ENCODE peak calls at places on chromosome 3, in seven cellular contexts. G is activated T-helper 1 cell treated with anti-CD3 and anti-CD28 coated beads, Interleukin-2, amount 50 U/mL, for 16 hours; K is Panc1; A is GM19239; D is NAMALWA; J is T-helper 9 cell; Z is mesendoderm. B is an unnamed sample.

GRCh38 chr3:150469931-150470740 is 62.0 kb downstream of the TSC22D2 start:
- DNase-seq in K (peak), J (no peak), A (no peak), G (no peak), Z (no peak), D (no peak), B (no peak)

GRCh38 chr3:185328324-185329004 is 34.5 kb upstream of the MAP3K13 start:
- DNase-seq in K (no peak), Z (no peak), G (no peak), J (no peak), A (no peak), D (no peak), B (no peak)

GRCh38 chr3:65732060-65732933 is 306.4 kb downstream of the MAGI1 start:
- DNase-seq in A (peak), Z (peak), G (no peak), D (peak), K (peak), J (no peak), B (peak)

GRCh38 chr3:14513566-14514322 is 26.4 kb downstream of the GRIP2 start:
- DNase-seq in D (no peak), J (no peak), K (no peak), Z (no peak), G (no peak), A (no peak), B (no peak)

GRCh38 chr3:52225452-52226228 is at the start of gene TLR9:
- DNase-seq in J (no peak), K (no peak), Z (no peak), G (no peak), A (peak), D (peak), B (no peak)

GRCh38 chr3:178352300-178353021 is 183.8 kb upstream of the KCNMB2 start:
- DNase-seq in J (no peak), K (peak), A (no peak), G (no peak), Z (peak), D (no peak), B (no peak)

GRCh38 chr3:169022457-169022856 is 641.1 kb downstream of the MECOM start:
- DNase-seq in Z (no peak), A (no peak), J (no peak), G (no peak), K (no peak), D (no peak), B (no peak)

GRCh38 chr3:143239026-143239425 is 119.5 kb downstream of the CHST2 start:
- DNase-seq in J (no peak), Z (no peak), A (no peak), K (no peak), G (no peak), D (no peak), B (no peak)

GRCh38 chr3:16071246-16071645 is 103.2 kb upstream of the GALNT15 start:
- DNase-seq in Z (no peak), K (no peak), A (no peak), J (no peak), D (no peak), G (no peak), B (no peak)

GRCh38 chr3:134369231-134369741 is 5.0 kb downstream of the AMOTL2 start:
- DNase-seq in Z (peak), A (no peak), D (no peak), G (no peak), K (no peak), J (no peak), B (no peak)

GRCh38 chr3:9704343-9705322 is 1.0 kb downstream of the CPNE9 start:
- DNase-seq in Z (peak), D (no peak), G (no peak), K (no peak), J (no peak), A (no peak), B (no peak)

GRCh38 chr3:197970588-197970987 is 10.6 kb downstream of the LMLN start:
- DNase-seq in K (no peak), J (no peak), G (no peak), D (no peak), Z (no peak), A (no peak), B (no peak)

GRCh38 chr3:160667452-160667851 is 9.5 kb upstream of the ARL14 start:
- DNase-seq in D (no peak), K (no peak), G (no peak), A (no peak), Z (peak), J (no peak), B (no peak)

GRCh38 chr3:146783446-146783845 is 178.3 kb upstream of the PLSCR5 start:
- DNase-seq in D (no peak), A (no peak), J (no peak), G (no peak), Z (no peak), K (no peak), B (no peak)

GRCh38 chr3:72272356-72272755 is 487.4 kb upstream of the PROK2 start:
- DNase-seq in K (no peak), Z (no peak), D (no peak), G (no peak), A (no peak), J (no peak), B (no peak)

GRCh38 chr3:132285620-132285945 is 31.6 kb upstream of the ACP3 start:
- DNase-seq in D (no peak), A (no peak), G (no peak), K (no peak), J (no peak), Z (peak), B (no peak)

GRCh38 chr3:108125550-108126071 is 34.8 kb upstream of the CD47 start:
- DNase-seq in D (peak), G (peak), Z (no peak), A (no peak), K (no peak), J (peak), B (no peak)

GRCh38 chr3:9647450-9647849 is 1.9 kb upstream of the MTMR14 start:
- DNase-seq in Z (no peak), A (no peak), D (no peak), J (no peak), K (no peak), G (no peak), B (no peak)

GRCh38 chr3:157131861-157132260 is 28.1 kb downstream of the CCNL1 start:
- DNase-seq in D (no peak), K (no peak), A (no peak), Z (no peak), G (no peak), J (no peak), B (no peak)

GRCh38 chr3:141410408-141410807 is 42.1 kb downstream of the ZBTB38 start:
- DNase-seq in A (no peak), G (no peak), Z (peak), J (no peak), D (no peak), K (no peak), B (peak)

GRCh38 chr3:31242026-31242455 is 290.7 kb upstream of the STT3B start:
- DNase-seq in G (no peak), D (no peak), K (no peak), A (no peak), J (no peak), Z (no peak), B (no peak)

GRCh38 chr3:66317750-66318366 is 97.1 kb downstream of the SLC25A26 start:
- DNase-seq in G (no peak), K (no peak), A (no peak), D (no peak), J (no peak), Z (no peak), B (no peak)